ENCODE peak calls at places on chromosomes 16 and 17, in five cellular contexts. I is GM10248; C is GM13977; O is SHP77; H is CD8-positive, alpha-beta T cell. S is an unnamed sample.
A peak's percentile ranks its signal among the peaks of the same experiment; 100 is the strongest.

GRCh38 chr17:57084361-57084801 is 665 bp upstream of the AKAP1 start:
- DNase-seq in C (no peak), O (no peak), H (no peak), I (no peak), S (no peak)

GRCh38 chr17:60529806-60530205 is 3.8 kb upstream of the APPBP2 start:
- DNase-seq in C (no peak), O (no peak), I (no peak), H (no peak), S (no peak)

GRCh38 chr16:7408700-7409340 is 76.2 kb downstream of the RBFOX1 start:
- DNase-seq in H (no peak), O (no peak), C (no peak), I (no peak), S (no peak)

GRCh38 chr17:17414316-17414937 is 62.4 kb upstream of the MED9 start:
- DNase-seq in I (no peak), C (no peak), H (no peak), O (no peak), S (peak; percentile 42)

GRCh38 chr16:70438325-70438982 is 446 bp downstream of the ST3GAL2 start:
- DNase-seq in O (no peak), H (no peak), C (peak; percentile 17), I (no peak), S (no peak)

GRCh38 chr17:48240562-48241130 is 133.1 kb downstream of the SNX11 start:
- DNase-seq in H (no peak), O (no peak), I (no peak), C (no peak), S (no peak)

GRCh38 chr16:89023621-89024511 is 46.9 kb upstream of the CBFA2T3 start:
- DNase-seq in O (no peak), C (no peak), I (no peak), H (no peak), S (no peak)

GRCh38 chr17:57915980-57916757 is 39.0 kb downstream of the CUEDC1 start:
- DNase-seq in I (no peak), C (no peak), H (no peak), O (peak; percentile 85), S (peak; percentile 80)

GRCh38 chr16:47150067-47150466 is 6.3 kb upstream of the NETO2 start:
- DNase-seq in C (no peak), O (no peak), I (no peak), H (no peak), S (no peak)

GRCh38 chr17:42414782-42415409 is 8.2 kb downstream of the CAVIN1 start:
- DNase-seq in H (no peak), C (peak; percentile 70), O (no peak), I (peak; percentile 53), S (no peak)

GRCh38 chr16:8849411-8850011 is 19.3 kb downstream of the CARHSP1 start:
- DNase-seq in I (no peak), H (no peak), C (no peak), O (no peak), S (no peak)

GRCh38 chr16:70735141-70735979 is 49.5 kb upstream of the MTSS2 start:
- DNase-seq in O (no peak), C (no peak), H (no peak), I (no peak), S (no peak)

GRCh38 chr17:49670641-49671040 is 7.3 kb downstream of the SPOP start:
- DNase-seq in O (no peak), C (no peak), H (no peak), I (no peak), S (no peak)

GRCh38 chr17:74860999-74861553 is 1.4 kb upstream of the GRIN2C start:
- DNase-seq in H (no peak), C (no peak), O (no peak), I (no peak), S (no peak)

GRCh38 chr17:61490540-61490975 is 38.3 kb downstream of the TBX4 start:
- DNase-seq in H (no peak), C (no peak), O (no peak), I (no peak), S (no peak)

GRCh38 chr17:45332989-45333701 is 16.3 kb upstream of the MAP3K14 start:
- DNase-seq in C (peak; percentile 61), O (no peak), I (peak; percentile 72), H (no peak), S (no peak)

GRCh38 chr17:75922963-75923874 is 17.6 kb downstream of the FBF1 start:
- DNase-seq in I (no peak), O (no peak), C (no peak), H (no peak), S (no peak)

GRCh38 chr16:5326395-5326794 is 228.8 kb upstream of the EEF2KMT start:
- DNase-seq in O (no peak), C (no peak), I (no peak), H (no peak), S (no peak)

GRCh38 chr17:31739300-31739699 is 119.7 kb downstream of the COPRS start:
- DNase-seq in H (no peak), C (no peak), O (no peak), I (no peak), S (no peak)

GRCh38 chr16:56824335-56824734 is 40.7 kb upstream of the SLC12A3 start:
- DNase-seq in H (no peak), I (no peak), C (no peak), O (no peak), S (peak; percentile 77)

GRCh38 chr17:57360266-57360665 is 103.9 kb downstream of the MSI2 start:
- DNase-seq in H (no peak), O (no peak), I (no peak), C (no peak), S (no peak)

S was measured in adrenal gland.